ENCODE peak calls at places on chromosomes 11 and 22, in six cellular contexts. X is mesendoderm, A is neuronal stem cell, R is IMR-90, S is H1, E is mesenchymal stem cell. Q is an unnamed sample.

GRCh38 chr11:107590460-107591097 is 368 bp upstream of the ELMOD1 start:
- DNase-seq in X (no peak), A (no peak), R (no peak), S (no peak), E (peak), Q (peak)

GRCh38 chr11:65107751-65108468 is 3.8 kb upstream of the TM7SF2 start:
- DNase-seq in X (no peak), A (no peak), R (no peak), S (no peak), E (no peak), Q (peak)

GRCh38 chr11:29328961-29329441 is 687.8 kb downstream of the KCNA4 start:
- DNase-seq in X (peak), A (peak), R (peak), S (no peak), E (peak), Q (no peak)

GRCh38 chr11:45614196-45614828 is 51.1 kb downstream of the CHST1 start:
- DNase-seq in X (no peak), A (no peak), R (no peak), S (peak), E (no peak), Q (no peak)

GRCh38 chr11:120096326-120096725 is 41.6 kb downstream of the TRIM29 start:
- DNase-seq in X (peak), A (no peak), R (no peak), S (no peak), E (no peak), Q (no peak)

GRCh38 chr11:130872961-130873360 is 43.3 kb downstream of the SNX19 start:
- DNase-seq in X (no peak), A (no peak), R (peak), S (no peak), E (no peak), Q (no peak)

GRCh38 chr11:68842427-68843051 is 823 bp upstream of the CPT1A start:
- DNase-seq in X (no peak), A (no peak), R (no peak), S (no peak), E (no peak), Q (no peak)

GRCh38 chr11:19711911-19712280 is 741 bp upstream of the NAV2 start:
- DNase-seq in X (no peak), A (no peak), R (no peak), S (no peak), E (no peak), Q (peak)

GRCh38 chr11:13358871-13359270 is 81.3 kb downstream of the BMAL1 start:
- DNase-seq in X (no peak), A (no peak), R (peak), S (no peak), E (peak), Q (no peak)

GRCh38 chr11:68581439-68581838 is 102.9 kb upstream of the GAL start:
- DNase-seq in X (no peak), A (no peak), R (no peak), S (no peak), E (no peak), Q (no peak)

GRCh38 chr11:43942651-43943356 is 367 bp downstream of the C11orf96 start:
- DNase-seq in X (no peak), A (no peak), R (peak), S (peak), E (peak), Q (peak)

GRCh38 chr22:23713696-23714595 is 23.1 kb downstream of the RGL4 start:
- DNase-seq in X (no peak), A (no peak), R (no peak), S (no peak), E (no peak), Q (no peak)

GRCh38 chr11:20054584-20054983 is 105.7 kb downstream of the DBX1 start:
- DNase-seq in X (no peak), A (no peak), R (no peak), S (no peak), E (no peak), Q (no peak)

GRCh38 chr22:27214691-27215090 is 557.3 kb downstream of the MIAT start:
- DNase-seq in X (no peak), A (no peak), R (no peak), S (no peak), E (no peak), Q (no peak)

GRCh38 chr11:12330491-12331231 is 46.7 kb upstream of the PARVA start:
- DNase-seq in X (peak), A (peak), R (peak), S (no peak), E (peak), Q (peak)

GRCh38 chr11:2724653-2725366 is 25.0 kb upstream of the KCNQ1OT1 start:
- DNase-seq in X (no peak), A (no peak), R (no peak), S (no peak), E (no peak), Q (no peak)

GRCh38 chr11:78419327-78419726 is 1.7 kb upstream of the GAB2 start:
- DNase-seq in X (peak), A (no peak), R (peak), S (no peak), E (peak), Q (no peak)

GRCh38 chr11:119791701-119792151 is 62.7 kb upstream of the NECTIN1 start:
- DNase-seq in X (peak), A (peak), R (peak), S (no peak), E (no peak), Q (no peak)

GRCh38 chr11:95720219-95720618 is 69.4 kb downstream of the FAM76B start:
- DNase-seq in X (no peak), A (no peak), R (no peak), S (no peak), E (no peak), Q (no peak)

GRCh38 chr22:26768986-26769385 is 111.6 kb downstream of the MIAT start:
- DNase-seq in X (no peak), A (no peak), R (no peak), S (no peak), E (no peak), Q (no peak)

GRCh38 chr11:3866836-3867208 is 11.4 kb downstream of the STIM1 start:
- DNase-seq in X (no peak), A (no peak), R (no peak), S (no peak), E (no peak), Q (no peak)

GRCh38 chr11:130478881-130479280 is 30.4 kb downstream of the ADAMTS15 start:
- DNase-seq in X (peak), A (no peak), R (peak), S (peak), E (peak), Q (no peak)

GRCh38 chr11:5197538-5197937 is 2.9 kb downstream of the OR51V1 start:
- DNase-seq in X (no peak), A (no peak), R (peak), S (no peak), E (no peak), Q (no peak)

GRCh38 chr11:116512841-116513240 is 259.9 kb downstream of the BUD13 start:
- DNase-seq in X (no peak), A (no peak), R (no peak), S (peak), E (no peak), Q (no peak)

GRCh38 chr11:24239016-24239720 is 257.7 kb upstream of the LUZP2 start:
- DNase-seq in X (no peak), A (no peak), R (peak), S (no peak), E (peak), Q (no peak)

GRCh38 chr11:63783925-63784592 is 15.5 kb upstream of the ZFTA start:
- DNase-seq in X (peak), A (no peak), R (no peak), S (no peak), E (no peak), Q (peak)

GRCh38 chr11:61512435-61512834 is 3.9 kb downstream of the LRRC10B start:
- DNase-seq in X (no peak), A (no peak), R (no peak), S (no peak), E (no peak), Q (no peak)

GRCh38 chr11:12184696-12185095 is 74.3 kb downstream of the MICAL2 start:
- DNase-seq in X (no peak), A (no peak), R (peak), S (no peak), E (peak), Q (no peak)

GRCh38 chr11:109733245-109733644 is 311.3 kb downstream of the C11orf87 start:
- DNase-seq in X (no peak), A (no peak), R (peak), S (no peak), E (no peak), Q (no peak)

GRCh38 chr22:41260871-41261270 is 20.1 kb upstream of the CHADL start:
- DNase-seq in X (no peak), A (no peak), R (no peak), S (no peak), E (no peak), Q (no peak)

GRCh38 chr22:32396746-32397145 is 15.3 kb downstream of the RTCB start:
- DNase-seq in X (no peak), A (no peak), R (no peak), S (no peak), E (no peak), Q (no peak)

GRCh38 chr11:114115406-114116054 is 56.0 kb downstream of the ZBTB16 start:
- DNase-seq in X (peak), A (no peak), R (no peak), S (no peak), E (peak), Q (peak)

GRCh38 chr22:49906799-49907290 is 11.4 kb downstream of the ALG12 start:
- DNase-seq in X (no peak), A (no peak), R (no peak), S (no peak), E (no peak), Q (no peak)

GRCh38 chr22:42515896-42516295 is 3.7 kb downstream of the RRP7A start:
- DNase-seq in X (no peak), A (no peak), R (no peak), S (no peak), E (no peak), Q (no peak)

GRCh38 chr11:10305262-10305963 is 540 bp downstream of the ADM start:
- DNase-seq in X (peak), A (no peak), R (peak), S (peak), E (no peak), Q (peak)
- H2BK120ac ChIP-seq in X (no peak), A (peak), R (peak), S (no peak), E (no peak), Q (no peak)

GRCh38 chr22:44530569-44530968 is 32.5 kb upstream of the RTL6 start:
- DNase-seq in X (no peak), A (no peak), R (no peak), S (no peak), E (no peak), Q (no peak)
- H2BK15ac ChIP-seq in X (no peak), A (no peak), R (peak), S (no peak), E (no peak), Q (no peak)

DNA sequence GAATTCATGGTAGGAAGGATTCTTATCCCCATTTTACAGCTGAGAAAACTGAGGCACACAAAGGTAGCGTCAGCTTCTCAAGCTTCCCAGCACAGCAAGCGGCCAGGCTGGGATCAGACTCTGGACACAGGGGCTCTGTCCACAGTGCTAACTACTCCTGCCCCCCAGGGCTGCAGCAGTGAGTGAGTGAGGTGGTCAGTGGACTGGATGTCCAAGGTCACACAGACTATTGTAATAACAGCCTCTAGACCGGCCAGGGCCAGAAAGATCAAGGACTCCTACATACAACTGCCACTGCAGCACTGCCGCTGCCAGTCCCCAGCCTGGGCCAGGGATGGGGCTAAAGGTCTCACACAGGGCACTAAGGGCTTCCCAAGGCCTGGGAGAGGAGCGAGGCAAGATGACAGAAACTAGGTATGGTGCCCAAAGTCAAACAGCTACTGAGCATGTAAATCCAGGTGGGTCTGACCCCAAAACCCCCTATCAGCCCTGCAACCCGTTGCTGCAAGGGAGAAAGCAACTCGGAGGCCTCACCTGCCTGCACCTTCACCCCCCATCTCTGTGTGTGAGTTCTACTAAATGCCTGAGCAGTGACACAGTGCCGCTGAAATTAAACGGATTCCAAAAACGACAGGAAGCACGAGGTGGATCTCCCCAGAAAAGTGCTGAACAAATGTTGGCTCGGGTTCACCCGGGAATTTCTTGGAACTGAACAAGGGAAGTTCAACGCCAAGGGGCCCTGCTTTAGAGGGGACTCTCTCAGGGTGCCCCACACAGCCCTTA is 161.8 kb upstream of the GRK3 start:
- DNase-seq in X (peak), A (no peak), R (peak), S (no peak), E (peak), Q (no peak)
- H3K4me2 ChIP-seq in X (no peak), A (no peak), R (peak), S (peak), E (peak), Q (no peak)

DNA sequence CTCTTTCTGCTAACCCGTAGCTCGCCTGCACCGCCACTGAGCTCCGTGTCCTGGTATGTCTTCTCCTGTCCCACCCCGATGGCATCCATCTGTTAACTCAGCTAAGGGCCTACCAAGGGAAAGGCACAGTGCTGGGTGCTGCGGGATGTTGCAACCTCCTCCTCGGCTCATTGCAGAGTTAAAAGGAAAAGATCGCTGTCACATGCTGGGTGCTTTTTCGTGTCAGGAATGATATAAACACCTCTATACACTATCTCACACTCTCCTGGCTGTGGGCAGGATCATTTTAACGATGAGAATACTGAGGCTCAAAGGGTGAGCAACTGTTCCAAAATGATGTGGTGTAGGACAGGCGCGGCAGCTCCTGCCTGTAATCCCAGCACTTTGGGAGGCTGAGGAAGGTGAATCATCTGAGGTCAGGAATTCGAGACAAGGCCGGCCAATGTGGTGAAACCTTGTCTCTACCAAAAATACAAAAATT is 10.1 kb downstream of the TXN2 start:
- DNase-seq in X (no peak), A (no peak), R (peak), S (no peak), E (peak), Q (no peak)
- H2BK120ac ChIP-seq in X (no peak), A (no peak), R (peak), S (no peak), E (no peak), Q (no peak)